ENCODE peak calls at places on chromosomes 1 and 21, in eight cellular contexts. P, O, C, M, Q, W, D and T are unnamed samples.

GRCh38 chr21:25850126-25850831 is 115.5 kb downstream of the GABPA start:
- DNase-seq in P (no peak), O (no peak), C (no peak), M (no peak), Q (no peak), W (no peak), D (no peak), T (no peak)

GRCh38 chr21:45262616-45263015 is 25.1 kb downstream of the POFUT2 start:
- DNase-seq in P (no peak), O (no peak), C (no peak), M (no peak), Q (peak; percentile 81), W (peak; percentile 26), D (no peak), T (no peak)

GRCh38 chr1:211281322-211282022 is 22.3 kb downstream of the RCOR3 start:
- DNase-seq in P (no peak), O (no peak), C (no peak), M (no peak), Q (no peak), W (no peak), D (no peak), T (no peak)

GRCh38 chr1:101902199-101902598 is 94.5 kb downstream of the OLFM3 start:
- DNase-seq in P (no peak), O (no peak), C (no peak), M (no peak), Q (no peak), W (no peak), D (no peak), T (no peak)

GRCh38 chr1:167517535-167518330 is 596 bp downstream of the CD247 start:
- DNase-seq in P (no peak), O (no peak), C (no peak), M (no peak), Q (no peak), W (no peak), D (no peak), T (peak; percentile 74)

GRCh38 chr1:43509740-43510375 is 20.8 kb upstream of the PTPRF start:
- DNase-seq in P (no peak), O (no peak), C (peak; percentile 68), M (no peak), Q (peak; percentile 34), W (no peak), D (no peak), T (no peak)

GRCh38 chr1:17437260-17438175 is 2.0 kb downstream of the RCC2 start:
- DNase-seq in P (peak; percentile 43), O (no peak), C (no peak), M (no peak), Q (no peak), W (peak; percentile 44), D (no peak), T (no peak)

GRCh38 chr1:218366322-218367052 is 21.4 kb downstream of the TGFB2 start:
- DNase-seq in P (no peak), O (no peak), C (no peak), M (no peak), Q (no peak), W (no peak), D (no peak), T (no peak)

GRCh38 chr1:247906504-247907047 is 11.2 kb downstream of the OR2W3 start:
- DNase-seq in P (peak; percentile 21), O (no peak), C (no peak), M (no peak), Q (no peak), W (no peak), D (no peak), T (no peak)

GRCh38 chr1:9198538-9199361 is 35.8 kb upstream of the H6PD start:
- DNase-seq in P (peak; percentile 43), O (no peak), C (no peak), M (no peak), Q (no peak), W (no peak), D (no peak), T (peak; percentile 88)

GRCh38 chr21:41068411-41069304 is 99.3 kb upstream of the BACE2 start:
- DNase-seq in P (peak; percentile 30), O (peak; percentile 42), C (no peak), M (peak; percentile 23), Q (peak; percentile 85), W (peak; percentile 89), D (peak; percentile 73), T (peak; percentile 90)

GRCh38 chr1:55043011-55043410 is 3.7 kb downstream of the PCSK9 start:
- DNase-seq in P (no peak), O (no peak), C (no peak), M (no peak), Q (no peak), W (no peak), D (no peak), T (no peak)

GRCh38 chr1:193799948-193800690 is 613.7 kb upstream of the B3GALT2 start:
- DNase-seq in P (no peak), O (no peak), C (no peak), M (no peak), Q (no peak), W (no peak), D (no peak), T (no peak)

GRCh38 chr1:46248122-46248920 is 758 bp downstream of the RAD54L start:
- DNase-seq in P (peak; percentile 17), O (peak; percentile 35), C (no peak), M (peak; percentile 48), Q (no peak), W (peak; percentile 52), D (no peak), T (no peak)

GRCh38 chr1:83676106-83676505 is 322.8 kb downstream of the TTLL7 start:
- DNase-seq in P (no peak), O (no peak), C (no peak), M (no peak), Q (no peak), W (no peak), D (no peak), T (no peak)

GRCh38 chr1:35432231-35432630 is 125.0 kb downstream of the KIAA0319L start:
- DNase-seq in P (no peak), O (no peak), C (no peak), M (no peak), Q (no peak), W (no peak), D (no peak), T (no peak)

GRCh38 chr1:72693376-72693775 is 411.0 kb upstream of the NEGR1 start:
- DNase-seq in P (no peak), O (no peak), C (no peak), M (no peak), Q (no peak), W (no peak), D (no peak), T (no peak)

GRCh38 chr1:12202190-12202497 is 27.7 kb upstream of the VPS13D start:
- DNase-seq in P (no peak), O (no peak), C (no peak), M (no peak), Q (no peak), W (no peak), D (no peak), T (no peak)

GRCh38 chr1:20493839-20494608 is 8.0 kb upstream of the CAMK2N1 start:
- DNase-seq in P (peak; percentile 98), O (peak; percentile 79), C (peak; percentile 51), M (peak; percentile 84), Q (peak; percentile 92), W (peak; percentile 89), D (peak; percentile 91), T (peak; percentile 76)

DNA sequence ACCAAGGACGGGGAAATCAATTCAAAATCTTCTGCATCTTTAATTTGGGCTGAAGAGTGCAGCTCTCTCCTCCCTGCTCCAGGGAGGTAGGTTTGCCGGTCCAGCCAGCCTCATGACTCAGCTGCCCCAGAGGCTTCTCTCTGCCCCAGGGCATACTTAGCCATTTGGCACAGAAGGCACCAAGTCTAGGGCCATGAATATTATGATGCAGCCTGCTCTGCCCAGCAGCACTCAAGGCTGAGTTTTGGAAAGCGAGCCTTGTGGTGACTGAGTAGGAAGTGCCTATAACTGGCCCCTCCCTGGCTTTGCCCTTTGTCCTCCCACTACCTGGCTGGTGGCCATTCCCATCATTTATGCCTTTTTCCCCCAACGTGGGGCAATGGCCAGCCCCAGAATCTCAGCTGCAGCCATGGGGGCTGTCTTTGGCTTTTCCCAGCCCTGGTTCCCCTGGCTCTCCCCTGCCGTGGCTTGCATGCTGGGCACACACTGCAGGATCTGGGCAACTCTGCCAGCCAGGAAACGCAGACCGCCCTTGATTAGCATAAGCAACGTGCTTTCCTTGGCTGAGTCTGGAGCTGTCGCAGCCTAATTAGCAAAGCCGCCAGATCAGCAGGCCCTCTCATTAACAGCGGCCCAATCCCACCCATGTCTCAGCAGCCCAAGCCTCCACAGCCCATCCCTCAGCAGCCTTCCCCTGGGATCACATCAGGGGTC is 258.6 kb upstream of the TMEM51 start:
- DNase-seq in P (no peak), O (no peak), C (no peak), M (no peak), Q (no peak), W (peak; percentile 33), D (no peak), T (no peak)
- H3K4me3 ChIP-seq in P (no peak overlapping the region), O (no peak overlapping the region), C (no peak overlapping the region), M (no peak overlapping the region), Q (no peak overlapping the region), W (no peak overlapping the region), D (no peak overlapping the region), T (no peak overlapping the region)

GRCh38 chr1:201305815-201306214 is 22.5 kb downstream of the PKP1 start:
- DNase-seq in P (no peak), O (no peak), C (no peak), M (no peak), Q (no peak), W (no peak), D (no peak), T (no peak)

GRCh38 chr1:201298381-201299367 is 15.4 kb downstream of the PKP1 start:
- DNase-seq in P (no peak), O (no peak), C (no peak), M (no peak), Q (no peak), W (peak; percentile 39), D (no peak), T (no peak)

GRCh38 chr1:201304126-201304525 is 20.8 kb downstream of the PKP1 start:
- DNase-seq in P (no peak), O (no peak), C (no peak), M (no peak), Q (no peak), W (no peak), D (no peak), T (no peak)

GRCh38 chr1:201299968-201300367 is 16.7 kb downstream of the PKP1 start:
- DNase-seq in P (no peak), O (no peak), C (no peak), M (no peak), Q (no peak), W (peak; percentile 64), D (peak; percentile 78), T (peak; percentile 68)

GRCh38 chr1:201302168-201302896 is 19.0 kb downstream of the PKP1 start:
- DNase-seq in P (no peak), O (no peak), C (no peak), M (no peak), Q (no peak), W (no peak), D (no peak), T (no peak)
- TF ChIP-seq POLR2AphosphoS5 in P (no peak), O (no peak), C (no peak), M (no peak), Q (no peak), W (no peak), D (no peak), T (no peak)

GRCh38 chr1:228073870-228074545 is 8.5 kb upstream of the ARF1 start:
- DNase-seq in P (no peak), O (no peak), C (no peak), M (no peak), Q (no peak), W (peak; percentile 31), D (no peak), T (no peak)
- TF ChIP-seq CTCF in P (peak; percentile 14), O (no peak), C (peak; percentile 32), M (no peak), Q (no peak), W (no peak), D (peak; percentile 19), T (peak; percentile 28)

GRCh38 chr1:44801491-44802305 is 1.5 kb downstream of the PLK3 start:
- DNase-seq in P (peak; percentile 39), O (no peak), C (no peak), M (no peak), Q (no peak), W (no peak), D (peak; percentile 50), T (no peak)
- H3K4me3 ChIP-seq in P (peak overlapping the region; percentile 69), O (no peak overlapping the region), C (peak overlapping the region; percentile 94), M (peak overlapping the region; percentile 91), Q (peak overlapping the region; percentile 82), W (peak overlapping the region; percentile 58), D (peak overlapping the region; percentile 92), T (peak overlapping the region; percentile 50)